ENCODE peak calls at places on chromosomes 1 and 21, in five cellular contexts. H is osteoblast; X is activated CD4-positive, alpha-beta T cell treated with anti-CD3 and anti-CD28 coated beads for 24 hours; F is Caki2; V is T-cell. L is an unnamed sample.

GRCh38 chr1:181159451-181160151 is 71.1 kb downstream of the IER5 start:
- DNase-seq in H (peak), X (no peak), F (no peak), V (peak), L (peak)

GRCh38 chr1:237084399-237085077 is 42.6 kb downstream of the RYR2 start:
- DNase-seq in H (no peak), X (no peak), F (no peak), V (no peak), L (no peak)

GRCh38 chr1:29465755-29466154 is 229.4 kb downstream of the PTPRU start:
- DNase-seq in H (peak), X (no peak), F (peak), V (no peak), L (no peak)

GRCh38 chr1:216153130-216153529 is 270.1 kb downstream of the USH2A start:
- DNase-seq in H (no peak), X (no peak), F (no peak), V (no peak), L (no peak)

GRCh38 chr1:230084408-230085177 is 17.6 kb downstream of the GALNT2 start:
- DNase-seq in H (peak), X (peak), F (peak), V (no peak), L (peak)

GRCh38 chr21:36494557-36494956 is 14.6 kb upstream of the CLDN14 start:
- DNase-seq in H (no peak), X (no peak), F (no peak), V (no peak), L (no peak)

GRCh38 chr21:38993561-38993960 is 187.8 kb downstream of the ETS2 start:
- DNase-seq in H (peak), X (no peak), F (peak), V (no peak), L (no peak)

GRCh38 chr1:220893701-220894024 is 14.4 kb downstream of the HLX start:
- DNase-seq in H (no peak), X (no peak), F (no peak), V (no peak), L (no peak)

GRCh38 chr1:10671090-10671489 is 125.4 kb downstream of the CASZ1 start:
- DNase-seq in H (no peak), X (no peak), F (no peak), V (no peak), L (no peak)

GRCh38 chr1:58447891-58448290 is 98.6 kb downstream of the OMA1 start:
- DNase-seq in H (no peak), X (no peak), F (no peak), V (no peak), L (no peak)

GRCh38 chr1:32199717-32200072 is 700 bp upstream of the CCDC28B start:
- DNase-seq in H (peak), X (no peak), F (no peak), V (no peak), L (no peak)

GRCh38 chr1:54199151-54199764 is 572 bp downstream of the CYB5RL start:
- DNase-seq in H (no peak), X (no peak), F (no peak), V (no peak), L (no peak)

GRCh38 chr21:30257773-30258172 is 25.0 kb downstream of the KRTAP24-1 start:
- DNase-seq in H (peak), X (no peak), F (peak), V (no peak), L (no peak)

GRCh38 chr1:94244816-94245215 is 7.4 kb upstream of the ARHGAP29 start:
- DNase-seq in H (no peak), X (no peak), F (peak), V (no peak), L (no peak)

GRCh38 chr1:26237230-26237966 is 3.4 kb downstream of the CEP85 start:
- DNase-seq in H (peak), X (no peak), F (peak), V (no peak), L (no peak)

GRCh38 chr1:246301553-246302250 is 205.4 kb downstream of the SMYD3 start:
- DNase-seq in H (no peak), X (no peak), F (no peak), V (no peak), L (no peak)

GRCh38 chr1:145788580-145788979 is 35.3 kb downstream of the RNF115 start:
- DNase-seq in H (peak), X (no peak), F (no peak), V (no peak), L (no peak)

GRCh38 chr1:231827337-231828105 is 200.9 kb downstream of the DISC1 start:
- DNase-seq in H (no peak), X (no peak), F (peak), V (no peak), L (no peak)

GRCh38 chr1:50417487-50417886 is 5.8 kb downstream of the DMRTA2 start:
- DNase-seq in H (peak), X (no peak), F (no peak), V (no peak), L (no peak)

GRCh38 chr1:100713636-100714035 is 5.9 kb upstream of the VCAM1 start:
- DNase-seq in H (no peak), X (no peak), F (no peak), V (no peak), L (no peak)

GRCh38 chr1:229011022-229011421 is 259.9 kb upstream of the RAB4A start:
- DNase-seq in H (no peak), X (no peak), F (no peak), V (no peak), L (no peak)

GRCh38 chr1:87685366-87686136 is 356.9 kb downstream of the LMO4 start:
- DNase-seq in H (peak), X (no peak), F (no peak), V (no peak), L (no peak)

GRCh38 chr1:67372136-67372535 is 58.1 kb downstream of the SERBP1 start:
- DNase-seq in H (peak), X (no peak), F (peak), V (no peak), L (no peak)

GRCh38 chr1:224644553-224645154 is 28.5 kb downstream of the CNIH3 start:
- DNase-seq in H (peak), X (peak), F (peak), V (peak), L (peak)

GRCh38 chr21:41581592-41582228 is 73.8 kb upstream of the TMPRSS2 start:
- DNase-seq in H (no peak), X (no peak), F (no peak), V (no peak), L (no peak)

GRCh38 chr1:168469690-168470089 is 74.1 kb downstream of the XCL2 start:
- DNase-seq in H (peak), X (no peak), F (peak), V (no peak), L (peak)

GRCh38 chr1:167861664-167862381 is 52.1 kb downstream of the ADCY10 start:
- DNase-seq in H (no peak), X (no peak), F (no peak), V (no peak), L (no peak)

GRCh38 chr1:231628207-231628876 is 1.8 kb downstream of the DISC1 start:
- DNase-seq in H (no peak), X (peak), F (no peak), V (no peak), L (peak)

GRCh38 chr1:88684482-88685238 is 587 bp downstream of the PKN2 start:
- DNase-seq in H (peak), X (peak), F (peak), V (peak), L (peak)

GRCh38 chr1:228312091-228312764 is 94.4 kb downstream of the TRIM11 start:
- DNase-seq in H (peak), X (no peak), F (no peak), V (no peak), L (no peak)

GRCh38 chr21:41876928-41877652 is 2.1 kb downstream of the PRDM15 start:
- DNase-seq in H (no peak), X (no peak), F (no peak), V (no peak), L (no peak)

GRCh38 chr1:18109756-18110597 is 2.4 kb downstream of the IGSF21 start:
- DNase-seq in H (peak), X (no peak), F (no peak), V (no peak), L (no peak)

GRCh38 chr1:92820024-92820423 is 11.8 kb upstream of the RPL5 start:
- DNase-seq in H (peak), X (no peak), F (no peak), V (no peak), L (no peak)

GRCh38 chr1:23216771-23217420 is 406 bp downstream of the HTR1D start:
- DNase-seq in H (peak), X (peak), F (peak), V (peak), L (peak)

GRCh38 chr1:61392417-61393242 is 310.3 kb downstream of the NFIA start:
- DNase-seq in H (no peak), X (no peak), F (no peak), V (no peak), L (no peak)

GRCh38 chr1:17155257-17155895 is 36.1 kb upstream of the PADI2 start:
- DNase-seq in H (no peak), X (no peak), F (no peak), V (no peak), L (no peak)

GRCh38 chr1:240107058-240107684 is 15.5 kb downstream of the FMN2 start:
- DNase-seq in H (peak), X (no peak), F (peak), V (no peak), L (no peak)

GRCh38 chr1:109740615-109741373 is at the start of gene GSTM3:
- DNase-seq in H (no peak), X (no peak), F (no peak), V (no peak), L (no peak)

GRCh38 chr1:213256438-213257087 is 205.5 kb downstream of the RPS6KC1 start:
- DNase-seq in H (no peak), X (no peak), F (no peak), V (no peak), L (no peak)

L was measured in activated CD4-positive, alpha-beta memory T cell treated with anti-CD3 and anti-CD28 coated beads, Interleukin-2, amount 10 ng/mL, durations not matched to agents 7 days and 5 days.